ENCODE peak calls at places on chromosome 21, in five cellular contexts. One of them, this sample, is unnamed.

GRCh38 chr21:45073301-45074047 is 906 bp upstream of the ADARB1 start:
- DNase-seq in omental fat pad: no peak
- DNase-seq in mucosa of descending colon: peak; percentile 51
- DNase-seq in HCT116: no peak
- DNase-seq in activated T-cell treated with anti-CD3 and anti-CD28 coated beads, Interleukin-2, amount 50 U/mL, for 72 hours: no peak
- DNase-seq in this sample: no peak

GRCh38 chr21:38460171-38460742 is 38.0 kb downstream of the ERG start:
- DNase-seq in omental fat pad: no peak
- DNase-seq in mucosa of descending colon: no peak
- DNase-seq in HCT116: no peak
- DNase-seq in activated T-cell treated with anti-CD3 and anti-CD28 coated beads, Interleukin-2, amount 50 U/mL, for 72 hours: no peak
- DNase-seq in this sample: no peak

GRCh38 chr21:14895792-14896191 is 169.0 kb downstream of the NRIP1 start:
- DNase-seq in omental fat pad: no peak
- DNase-seq in mucosa of descending colon: no peak
- DNase-seq in HCT116: no peak
- DNase-seq in activated T-cell treated with anti-CD3 and anti-CD28 coated beads, Interleukin-2, amount 50 U/mL, for 72 hours: no peak
- DNase-seq in this sample: no peak

GRCh38 chr21:31180256-31181088 is 142.2 kb upstream of the KRTAP19-8 start:
- DNase-seq in omental fat pad: no peak
- DNase-seq in mucosa of descending colon: no peak
- DNase-seq in HCT116: peak; percentile 24
- DNase-seq in activated T-cell treated with anti-CD3 and anti-CD28 coated beads, Interleukin-2, amount 50 U/mL, for 72 hours: no peak
- DNase-seq in this sample: no peak

GRCh38 chr21:35868005-35868868 is 192.1 kb downstream of the SETD4 start:
- DNase-seq in omental fat pad: no peak
- DNase-seq in mucosa of descending colon: no peak
- DNase-seq in HCT116: no peak
- DNase-seq in activated T-cell treated with anti-CD3 and anti-CD28 coated beads, Interleukin-2, amount 50 U/mL, for 72 hours: no peak
- DNase-seq in this sample: no peak

GRCh38 chr21:29504751-29505321 is 206.1 kb downstream of the BACH1 start:
- DNase-seq in omental fat pad: no peak
- DNase-seq in mucosa of descending colon: no peak
- DNase-seq in HCT116: no peak
- DNase-seq in activated T-cell treated with anti-CD3 and anti-CD28 coated beads, Interleukin-2, amount 50 U/mL, for 72 hours: no peak
- DNase-seq in this sample: no peak

GRCh38 chr21:31201548-31201947 is 142.5 kb downstream of the TIAM1 start:
- DNase-seq in omental fat pad: no peak
- DNase-seq in mucosa of descending colon: no peak
- DNase-seq in HCT116: no peak
- DNase-seq in activated T-cell treated with anti-CD3 and anti-CD28 coated beads, Interleukin-2, amount 50 U/mL, for 72 hours: no peak
- DNase-seq in this sample: no peak

GRCh38 chr21:29585462-29585861 is 286.7 kb downstream of the BACH1 start:
- DNase-seq in omental fat pad: no peak
- DNase-seq in mucosa of descending colon: no peak
- DNase-seq in HCT116: no peak
- DNase-seq in activated T-cell treated with anti-CD3 and anti-CD28 coated beads, Interleukin-2, amount 50 U/mL, for 72 hours: no peak
- DNase-seq in this sample: no peak

GRCh38 chr21:45098867-45099266 is 24.5 kb downstream of the ADARB1 start:
- DNase-seq in omental fat pad: no peak
- DNase-seq in mucosa of descending colon: no peak
- DNase-seq in HCT116: no peak
- DNase-seq in activated T-cell treated with anti-CD3 and anti-CD28 coated beads, Interleukin-2, amount 50 U/mL, for 72 hours: no peak
- DNase-seq in this sample: no peak

GRCh38 chr21:35340273-35340672 is 291.2 kb upstream of the RUNX1 start:
- DNase-seq in omental fat pad: no peak
- DNase-seq in mucosa of descending colon: peak; percentile 48
- DNase-seq in HCT116: peak; percentile 22
- DNase-seq in activated T-cell treated with anti-CD3 and anti-CD28 coated beads, Interleukin-2, amount 50 U/mL, for 72 hours: no peak
- DNase-seq in this sample: no peak

GRCh38 chr21:37358392-37358791 is 8.2 kb upstream of the DYRK1A start:
- DNase-seq in omental fat pad: no peak
- DNase-seq in mucosa of descending colon: no peak
- DNase-seq in HCT116: no peak
- DNase-seq in activated T-cell treated with anti-CD3 and anti-CD28 coated beads, Interleukin-2, amount 50 U/mL, for 72 hours: no peak
- DNase-seq in this sample: no peak

GRCh38 chr21:39712976-39713375 is 32.0 kb upstream of the IGSF5 start:
- DNase-seq in omental fat pad: no peak
- DNase-seq in mucosa of descending colon: peak; percentile 39
- DNase-seq in HCT116: no peak
- DNase-seq in activated T-cell treated with anti-CD3 and anti-CD28 coated beads, Interleukin-2, amount 50 U/mL, for 72 hours: no peak
- DNase-seq in this sample: no peak

GRCh38 chr21:14737278-14737677 is 191.2 kb upstream of the SAMSN1 start:
- DNase-seq in omental fat pad: no peak
- DNase-seq in mucosa of descending colon: no peak
- DNase-seq in HCT116: no peak
- DNase-seq in activated T-cell treated with anti-CD3 and anti-CD28 coated beads, Interleukin-2, amount 50 U/mL, for 72 hours: no peak
- DNase-seq in this sample: no peak

GRCh38 chr21:45699251-45699942 is 55.9 kb downstream of the PCBP3 start:
- DNase-seq in omental fat pad: no peak
- DNase-seq in mucosa of descending colon: no peak
- DNase-seq in HCT116: no peak
- DNase-seq in activated T-cell treated with anti-CD3 and anti-CD28 coated beads, Interleukin-2, amount 50 U/mL, for 72 hours: peak; percentile 45
- DNase-seq in this sample: no peak

GRCh38 chr21:32544697-32545096 is 40.6 kb downstream of the TCP10L start:
- DNase-seq in omental fat pad: no peak
- DNase-seq in mucosa of descending colon: no peak
- DNase-seq in HCT116: no peak
- DNase-seq in activated T-cell treated with anti-CD3 and anti-CD28 coated beads, Interleukin-2, amount 50 U/mL, for 72 hours: no peak
- DNase-seq in this sample: no peak

GRCh38 chr21:41932576-41933258 is 21.1 kb downstream of the C2CD2 start:
- DNase-seq in omental fat pad: no peak
- DNase-seq in mucosa of descending colon: no peak
- DNase-seq in HCT116: peak; percentile 8
- DNase-seq in activated T-cell treated with anti-CD3 and anti-CD28 coated beads, Interleukin-2, amount 50 U/mL, for 72 hours: no peak
- DNase-seq in this sample: no peak

GRCh38 chr21:14259669-14260458 is 43.9 kb downstream of the RBM11 start:
- DNase-seq in omental fat pad: no peak
- DNase-seq in mucosa of descending colon: no peak
- DNase-seq in HCT116: peak; percentile 10
- DNase-seq in activated T-cell treated with anti-CD3 and anti-CD28 coated beads, Interleukin-2, amount 50 U/mL, for 72 hours: no peak
- DNase-seq in this sample: no peak

GRCh38 chr21:44920694-44921604 is at the start of gene ITGB2:
- DNase-seq in omental fat pad: no peak
- DNase-seq in mucosa of descending colon: no peak
- DNase-seq in HCT116: no peak
- DNase-seq in activated T-cell treated with anti-CD3 and anti-CD28 coated beads, Interleukin-2, amount 50 U/mL, for 72 hours: peak; percentile 76
- DNase-seq in this sample: peak; percentile 79

GRCh38 chr21:28252923-28253322 is 739.8 kb downstream of the LTN1 start:
- DNase-seq in omental fat pad: no peak
- DNase-seq in mucosa of descending colon: no peak
- DNase-seq in HCT116: no peak
- DNase-seq in activated T-cell treated with anti-CD3 and anti-CD28 coated beads, Interleukin-2, amount 50 U/mL, for 72 hours: no peak
- DNase-seq in this sample: no peak

GRCh38 chr21:44822484-44823178 is 4.8 kb upstream of the SUMO3 start:
- DNase-seq in omental fat pad: no peak
- DNase-seq in mucosa of descending colon: no peak
- DNase-seq in HCT116: no peak
- DNase-seq in activated T-cell treated with anti-CD3 and anti-CD28 coated beads, Interleukin-2, amount 50 U/mL, for 72 hours: no peak
- DNase-seq in this sample: no peak

GRCh38 chr21:31772674-31773555 is 41.0 kb upstream of the SCAF4 start:
- DNase-seq in omental fat pad: no peak
- DNase-seq in mucosa of descending colon: no peak
- DNase-seq in HCT116: no peak
- DNase-seq in activated T-cell treated with anti-CD3 and anti-CD28 coated beads, Interleukin-2, amount 50 U/mL, for 72 hours: no peak
- DNase-seq in this sample: no peak

GRCh38 chr21:46156378-46156645 is 933 bp upstream of the FTCD start:
- DNase-seq in omental fat pad: peak; percentile 12
- DNase-seq in mucosa of descending colon: no peak
- DNase-seq in HCT116: no peak
- DNase-seq in activated T-cell treated with anti-CD3 and anti-CD28 coated beads, Interleukin-2, amount 50 U/mL, for 72 hours: no peak
- DNase-seq in this sample: peak; percentile 1

GRCh38 chr21:36811762-36812161 is 112.8 kb downstream of the SIM2 start:
- DNase-seq in omental fat pad: no peak
- DNase-seq in mucosa of descending colon: no peak
- DNase-seq in HCT116: no peak
- DNase-seq in activated T-cell treated with anti-CD3 and anti-CD28 coated beads, Interleukin-2, amount 50 U/mL, for 72 hours: no peak
- DNase-seq in this sample: no peak

GRCh38 chr21:43866659-43867331 is 1.8 kb downstream of the AGPAT3 start:
- DNase-seq in omental fat pad: no peak
- DNase-seq in mucosa of descending colon: peak; percentile 86
- DNase-seq in HCT116: no peak
- DNase-seq in activated T-cell treated with anti-CD3 and anti-CD28 coated beads, Interleukin-2, amount 50 U/mL, for 72 hours: peak; percentile 62
- DNase-seq in this sample: peak; percentile 64

GRCh38 chr21:35145626-35146236 is 96.6 kb upstream of the RUNX1 start:
- DNase-seq in omental fat pad: no peak
- DNase-seq in mucosa of descending colon: no peak
- DNase-seq in HCT116: no peak
- DNase-seq in activated T-cell treated with anti-CD3 and anti-CD28 coated beads, Interleukin-2, amount 50 U/mL, for 72 hours: no peak
- DNase-seq in this sample: no peak

GRCh38 chr21:45403825-45404725 is 890 bp upstream of the COL18A1 start:
- DNase-seq in omental fat pad: peak; percentile 38
- DNase-seq in mucosa of descending colon: peak; percentile 39
- DNase-seq in HCT116: no peak
- DNase-seq in activated T-cell treated with anti-CD3 and anti-CD28 coated beads, Interleukin-2, amount 50 U/mL, for 72 hours: no peak
- DNase-seq in this sample: no peak